ENCODE peak calls at places on chromosomes 4 and X, in ten cellular contexts. One of them, this sample, is unnamed.

GRCh38 chrX:151458824-151459223 is 61.8 kb downstream of the VMA21 start:
- DNase-seq in colonic mucosa: no peak
- DNase-seq in EL: peak; percentile 28
- DNase-seq in fibroblast of mammary gland: no peak
- DNase-seq in activated CD8-positive, alpha-beta T cell treated with anti-CD3 and anti-CD28 coated beads for 36 hours: no peak
- DNase-seq in H54: no peak
- DNase-seq in T-helper 1 cell: no peak
- DNase-seq in AG10803: no peak
- DNase-seq in naive thymus-derived CD8-positive, alpha-beta T cell: no peak
- DNase-seq in Caki2: no peak
- DNase-seq in this sample: peak; percentile 38

GRCh38 chrX:355329-356050 is 31.2 kb downstream of the PPP2R3B start:
- DNase-seq in activated CD8-positive, alpha-beta T cell treated with anti-CD3 and anti-CD28 coated beads for 36 hours: no peak
- DNase-seq in Caki2: no peak
- DNase-seq in AG10803: no peak
- DNase-seq in fibroblast of mammary gland: no peak
- DNase-seq in EL: no peak
- DNase-seq in naive thymus-derived CD8-positive, alpha-beta T cell: no peak
- DNase-seq in H54: no peak
- DNase-seq in colonic mucosa: no peak
- DNase-seq in T-helper 1 cell: no peak
- DNase-seq in this sample: no peak

GRCh38 chrX:148120151-148120550 is 139.0 kb downstream of the FMR1NB start:
- DNase-seq in AG10803: no peak
- DNase-seq in EL: no peak
- DNase-seq in fibroblast of mammary gland: no peak
- DNase-seq in naive thymus-derived CD8-positive, alpha-beta T cell: no peak
- DNase-seq in Caki2: no peak
- DNase-seq in activated CD8-positive, alpha-beta T cell treated with anti-CD3 and anti-CD28 coated beads for 36 hours: no peak
- DNase-seq in H54: no peak
- DNase-seq in colonic mucosa: no peak
- DNase-seq in T-helper 1 cell: no peak
- DNase-seq in this sample: no peak

GRCh38 chr4:90127223-90127705 is at the start of gene CCSER1:
- DNase-seq in Caki2: peak; percentile 84
- DNase-seq in naive thymus-derived CD8-positive, alpha-beta T cell: no peak
- DNase-seq in fibroblast of mammary gland: peak; percentile 7
- DNase-seq in activated CD8-positive, alpha-beta T cell treated with anti-CD3 and anti-CD28 coated beads for 36 hours: peak; percentile 33
- DNase-seq in EL: no peak
- DNase-seq in AG10803: peak; percentile 15
- DNase-seq in T-helper 1 cell: peak; percentile 23
- DNase-seq in H54: no peak
- DNase-seq in colonic mucosa: peak; percentile 80
- DNase-seq in this sample: peak; percentile 47

GRCh38 chrX:120751683-120752082 is 121.8 kb upstream of the C1GALT1C1 start:
- DNase-seq in colonic mucosa: no peak
- DNase-seq in T-helper 1 cell: no peak
- DNase-seq in Caki2: no peak
- DNase-seq in fibroblast of mammary gland: no peak
- DNase-seq in H54: no peak
- DNase-seq in naive thymus-derived CD8-positive, alpha-beta T cell: no peak
- DNase-seq in activated CD8-positive, alpha-beta T cell treated with anti-CD3 and anti-CD28 coated beads for 36 hours: no peak
- DNase-seq in EL: no peak
- DNase-seq in AG10803: no peak
- DNase-seq in this sample: no peak

GRCh38 chr4:3077796-3078195 is 3.3 kb downstream of the HTT start:
- DNase-seq in AG10803: no peak
- DNase-seq in colonic mucosa: no peak
- DNase-seq in activated CD8-positive, alpha-beta T cell treated with anti-CD3 and anti-CD28 coated beads for 36 hours: no peak
- DNase-seq in naive thymus-derived CD8-positive, alpha-beta T cell: no peak
- DNase-seq in T-helper 1 cell: peak; percentile 34
- DNase-seq in Caki2: no peak
- DNase-seq in H54: no peak
- DNase-seq in EL: no peak
- DNase-seq in fibroblast of mammary gland: no peak
- DNase-seq in this sample: no peak

GRCh38 chr4:184396001-184396400 is 78.3 kb downstream of the IRF2 start:
- DNase-seq in colonic mucosa: no peak
- DNase-seq in fibroblast of mammary gland: no peak
- DNase-seq in AG10803: no peak
- DNase-seq in activated CD8-positive, alpha-beta T cell treated with anti-CD3 and anti-CD28 coated beads for 36 hours: no peak
- DNase-seq in Caki2: peak; percentile 78
- DNase-seq in naive thymus-derived CD8-positive, alpha-beta T cell: no peak
- DNase-seq in T-helper 1 cell: no peak
- DNase-seq in H54: no peak
- DNase-seq in EL: no peak
- DNase-seq in this sample: no peak

GRCh38 chr4:183636923-183637322 is 22.1 kb downstream of the RWDD4 start:
- DNase-seq in H54: no peak
- DNase-seq in fibroblast of mammary gland: no peak
- DNase-seq in Caki2: no peak
- DNase-seq in AG10803: no peak
- DNase-seq in colonic mucosa: peak; percentile 36
- DNase-seq in naive thymus-derived CD8-positive, alpha-beta T cell: no peak
- DNase-seq in EL: no peak
- DNase-seq in T-helper 1 cell: no peak
- DNase-seq in activated CD8-positive, alpha-beta T cell treated with anti-CD3 and anti-CD28 coated beads for 36 hours: no peak
- DNase-seq in this sample: no peak

GRCh38 chr4:182434720-182435119 is 191.5 kb downstream of the TENM3 start:
- DNase-seq in H54: no peak
- DNase-seq in Caki2: no peak
- DNase-seq in T-helper 1 cell: no peak
- DNase-seq in fibroblast of mammary gland: no peak
- DNase-seq in activated CD8-positive, alpha-beta T cell treated with anti-CD3 and anti-CD28 coated beads for 36 hours: no peak
- DNase-seq in AG10803: no peak
- DNase-seq in naive thymus-derived CD8-positive, alpha-beta T cell: no peak
- DNase-seq in EL: no peak
- DNase-seq in colonic mucosa: no peak
- DNase-seq in this sample: no peak

GRCh38 chr4:76752911-76753494 is 144.9 kb downstream of the SOWAHB start:
- DNase-seq in colonic mucosa: no peak
- DNase-seq in AG10803: peak; percentile 100
- DNase-seq in H54: peak; percentile 65
- DNase-seq in activated CD8-positive, alpha-beta T cell treated with anti-CD3 and anti-CD28 coated beads for 36 hours: no peak
- DNase-seq in EL: peak; percentile 97
- DNase-seq in naive thymus-derived CD8-positive, alpha-beta T cell: no peak
- DNase-seq in T-helper 1 cell: no peak
- DNase-seq in Caki2: peak; percentile 63
- DNase-seq in fibroblast of mammary gland: peak; percentile 100
- DNase-seq in this sample: peak; percentile 80

GRCh38 chrX:120677017-120677652 is 47.3 kb upstream of the C1GALT1C1 start:
- DNase-seq in fibroblast of mammary gland: peak; percentile 57
- DNase-seq in H54: no peak
- DNase-seq in T-helper 1 cell: no peak
- DNase-seq in activated CD8-positive, alpha-beta T cell treated with anti-CD3 and anti-CD28 coated beads for 36 hours: peak; percentile 49
- DNase-seq in EL: no peak
- DNase-seq in Caki2: no peak
- DNase-seq in AG10803: no peak
- DNase-seq in naive thymus-derived CD8-positive, alpha-beta T cell: no peak
- DNase-seq in colonic mucosa: no peak
- DNase-seq in this sample: no peak

GRCh38 chr4:88660446-88661294 is 37.0 kb downstream of the NAP1L5 start:
- DNase-seq in colonic mucosa: peak; percentile 29
- DNase-seq in activated CD8-positive, alpha-beta T cell treated with anti-CD3 and anti-CD28 coated beads for 36 hours: no peak
- DNase-seq in Caki2: peak; percentile 10
- DNase-seq in H54: no peak
- DNase-seq in fibroblast of mammary gland: peak; percentile 95
- DNase-seq in EL: peak; percentile 28
- DNase-seq in AG10803: peak; percentile 77
- DNase-seq in naive thymus-derived CD8-positive, alpha-beta T cell: no peak
- DNase-seq in T-helper 1 cell: no peak
- DNase-seq in this sample: no peak

GRCh38 chrX:105307762-105308161 is 87.3 kb upstream of the TEX13A start:
- DNase-seq in fibroblast of mammary gland: peak; percentile 65
- DNase-seq in AG10803: no peak
- DNase-seq in H54: no peak
- DNase-seq in naive thymus-derived CD8-positive, alpha-beta T cell: no peak
- DNase-seq in EL: no peak
- DNase-seq in colonic mucosa: no peak
- DNase-seq in activated CD8-positive, alpha-beta T cell treated with anti-CD3 and anti-CD28 coated beads for 36 hours: no peak
- DNase-seq in Caki2: no peak
- DNase-seq in T-helper 1 cell: no peak
- DNase-seq in this sample: no peak

GRCh38 chr4:138952405-138952804 is 63.2 kb upstream of the NOCT start:
- DNase-seq in H54: peak; percentile 8
- DNase-seq in AG10803: peak; percentile 48
- DNase-seq in fibroblast of mammary gland: peak; percentile 19
- DNase-seq in Caki2: no peak
- DNase-seq in EL: peak; percentile 9
- DNase-seq in activated CD8-positive, alpha-beta T cell treated with anti-CD3 and anti-CD28 coated beads for 36 hours: peak; percentile 58
- DNase-seq in colonic mucosa: no peak
- DNase-seq in T-helper 1 cell: no peak
- DNase-seq in naive thymus-derived CD8-positive, alpha-beta T cell: no peak
- DNase-seq in this sample: no peak

GRCh38 chrX:151174581-151175282 is 1.7 kb upstream of the GPR50 start:
- DNase-seq in Caki2: no peak
- DNase-seq in colonic mucosa: no peak
- DNase-seq in EL: no peak
- DNase-seq in T-helper 1 cell: no peak
- DNase-seq in AG10803: no peak
- DNase-seq in naive thymus-derived CD8-positive, alpha-beta T cell: no peak
- DNase-seq in activated CD8-positive, alpha-beta T cell treated with anti-CD3 and anti-CD28 coated beads for 36 hours: no peak
- DNase-seq in fibroblast of mammary gland: no peak
- DNase-seq in H54: no peak
- DNase-seq in this sample: no peak

GRCh38 chr4:14744346-14744745 is 257.9 kb upstream of the CPEB2 start:
- DNase-seq in naive thymus-derived CD8-positive, alpha-beta T cell: no peak
- DNase-seq in Caki2: no peak
- DNase-seq in EL: no peak
- DNase-seq in T-helper 1 cell: no peak
- DNase-seq in colonic mucosa: no peak
- DNase-seq in H54: no peak
- DNase-seq in activated CD8-positive, alpha-beta T cell treated with anti-CD3 and anti-CD28 coated beads for 36 hours: no peak
- DNase-seq in AG10803: no peak
- DNase-seq in fibroblast of mammary gland: no peak
- DNase-seq in this sample: no peak

GRCh38 chr4:5152521-5152920 is 101.2 kb downstream of the STK32B start:
- DNase-seq in EL: no peak
- DNase-seq in AG10803: no peak
- DNase-seq in Caki2: no peak
- DNase-seq in naive thymus-derived CD8-positive, alpha-beta T cell: no peak
- DNase-seq in H54: no peak
- DNase-seq in T-helper 1 cell: no peak
- DNase-seq in colonic mucosa: no peak
- DNase-seq in activated CD8-positive, alpha-beta T cell treated with anti-CD3 and anti-CD28 coated beads for 36 hours: no peak
- DNase-seq in fibroblast of mammary gland: no peak
- DNase-seq in this sample: no peak

GRCh38 chr4:179530953-179531352 is 2088.7 kb upstream of the AGA start:
- DNase-seq in H54: no peak
- DNase-seq in fibroblast of mammary gland: no peak
- DNase-seq in T-helper 1 cell: no peak
- DNase-seq in Caki2: no peak
- DNase-seq in EL: no peak
- DNase-seq in AG10803: no peak
- DNase-seq in naive thymus-derived CD8-positive, alpha-beta T cell: no peak
- DNase-seq in activated CD8-positive, alpha-beta T cell treated with anti-CD3 and anti-CD28 coated beads for 36 hours: no peak
- DNase-seq in colonic mucosa: no peak
- DNase-seq in this sample: no peak

GRCh38 chr4:133147922-133148689 is 988 bp upstream of the PCDH10 start:
- DNase-seq in EL: peak; percentile 51
- DNase-seq in Caki2: peak; percentile 50
- DNase-seq in naive thymus-derived CD8-positive, alpha-beta T cell: no peak
- DNase-seq in fibroblast of mammary gland: peak; percentile 21
- DNase-seq in activated CD8-positive, alpha-beta T cell treated with anti-CD3 and anti-CD28 coated beads for 36 hours: no peak
- DNase-seq in AG10803: peak; percentile 9
- DNase-seq in colonic mucosa: no peak
- DNase-seq in H54: no peak
- DNase-seq in T-helper 1 cell: no peak
- DNase-seq in this sample: no peak

GRCh38 chrX:119015407-119016242 is 41.2 kb downstream of the LONRF3 start:
- DNase-seq in T-helper 1 cell: peak; percentile 43
- DNase-seq in H54: peak; percentile 38
- DNase-seq in activated CD8-positive, alpha-beta T cell treated with anti-CD3 and anti-CD28 coated beads for 36 hours: peak; percentile 58
- DNase-seq in AG10803: peak; percentile 61
- DNase-seq in colonic mucosa: no peak
- DNase-seq in fibroblast of mammary gland: peak; percentile 90
- DNase-seq in Caki2: peak; percentile 77
- DNase-seq in EL: peak; percentile 91
- DNase-seq in naive thymus-derived CD8-positive, alpha-beta T cell: no peak
- DNase-seq in this sample: peak; percentile 54

GRCh38 chr4:173330590-173330989 is 3.6 kb downstream of the HMGB2 start:
- DNase-seq in colonic mucosa: no peak
- DNase-seq in fibroblast of mammary gland: no peak
- DNase-seq in T-helper 1 cell: no peak
- DNase-seq in activated CD8-positive, alpha-beta T cell treated with anti-CD3 and anti-CD28 coated beads for 36 hours: no peak
- DNase-seq in naive thymus-derived CD8-positive, alpha-beta T cell: no peak
- DNase-seq in EL: no peak
- DNase-seq in AG10803: no peak
- DNase-seq in Caki2: no peak
- DNase-seq in H54: no peak
- DNase-seq in this sample: no peak

GRCh38 chr4:174496631-174497442 is 25.5 kb downstream of the HPGD start:
- DNase-seq in H54: no peak
- DNase-seq in naive thymus-derived CD8-positive, alpha-beta T cell: no peak
- DNase-seq in colonic mucosa: peak; percentile 87
- DNase-seq in EL: no peak
- DNase-seq in T-helper 1 cell: no peak
- DNase-seq in Caki2: peak; percentile 2
- DNase-seq in activated CD8-positive, alpha-beta T cell treated with anti-CD3 and anti-CD28 coated beads for 36 hours: no peak
- DNase-seq in AG10803: no peak
- DNase-seq in fibroblast of mammary gland: no peak
- DNase-seq in this sample: no peak

GRCh38 chrX:14027511-14028019 is 2.1 kb downstream of the GEMIN8 start:
- DNase-seq in naive thymus-derived CD8-positive, alpha-beta T cell: no peak
- DNase-seq in T-helper 1 cell: peak; percentile 67
- DNase-seq in activated CD8-positive, alpha-beta T cell treated with anti-CD3 and anti-CD28 coated beads for 36 hours: no peak
- DNase-seq in Caki2: peak; percentile 23
- DNase-seq in EL: peak; percentile 59
- DNase-seq in H54: no peak
- DNase-seq in fibroblast of mammary gland: peak; percentile 96
- DNase-seq in colonic mucosa: no peak
- DNase-seq in AG10803: peak; percentile 57
- DNase-seq in this sample: no peak

GRCh38 chr4:14254252-14254651 is 626.7 kb upstream of the BOD1L1 start:
- DNase-seq in naive thymus-derived CD8-positive, alpha-beta T cell: no peak
- DNase-seq in H54: no peak
- DNase-seq in AG10803: peak; percentile 34
- DNase-seq in Caki2: no peak
- DNase-seq in T-helper 1 cell: no peak
- DNase-seq in colonic mucosa: peak; percentile 17
- DNase-seq in EL: peak; percentile 32
- DNase-seq in activated CD8-positive, alpha-beta T cell treated with anti-CD3 and anti-CD28 coated beads for 36 hours: peak; percentile 21
- DNase-seq in fibroblast of mammary gland: peak; percentile 53
- DNase-seq in this sample: peak; percentile 32

GRCh38 chr4:61373901-61374611 is 173.9 kb downstream of the ADGRL3 start:
- DNase-seq in fibroblast of mammary gland: peak; percentile 31
- DNase-seq in naive thymus-derived CD8-positive, alpha-beta T cell: no peak
- DNase-seq in activated CD8-positive, alpha-beta T cell treated with anti-CD3 and anti-CD28 coated beads for 36 hours: no peak
- DNase-seq in Caki2: no peak
- DNase-seq in AG10803: no peak
- DNase-seq in EL: peak; percentile 4
- DNase-seq in H54: no peak
- DNase-seq in T-helper 1 cell: no peak
- DNase-seq in colonic mucosa: no peak
- DNase-seq in this sample: no peak

GRCh38 chr4:169012049-169012448 is 2.0 kb upstream of the CBR4 start:
- DNase-seq in T-helper 1 cell: no peak
- DNase-seq in AG10803: no peak
- DNase-seq in H54: no peak
- DNase-seq in colonic mucosa: no peak
- DNase-seq in Caki2: no peak
- DNase-seq in EL: no peak
- DNase-seq in naive thymus-derived CD8-positive, alpha-beta T cell: no peak
- DNase-seq in activated CD8-positive, alpha-beta T cell treated with anti-CD3 and anti-CD28 coated beads for 36 hours: no peak
- DNase-seq in fibroblast of mammary gland: no peak
- DNase-seq in this sample: no peak

GRCh38 chrX:141903400-141904155 is at the start of gene MAGEC1:
- DNase-seq in activated CD8-positive, alpha-beta T cell treated with anti-CD3 and anti-CD28 coated beads for 36 hours: no peak
- DNase-seq in colonic mucosa: no peak
- DNase-seq in H54: no peak
- DNase-seq in T-helper 1 cell: no peak
- DNase-seq in naive thymus-derived CD8-positive, alpha-beta T cell: no peak
- DNase-seq in Caki2: no peak
- DNase-seq in AG10803: no peak
- DNase-seq in fibroblast of mammary gland: no peak
- DNase-seq in EL: no peak
- DNase-seq in this sample: no peak

GRCh38 chr4:82515705-82516104 is 46.1 kb downstream of the TMEM150C start:
- DNase-seq in EL: peak; percentile 85
- DNase-seq in fibroblast of mammary gland: peak; percentile 78
- DNase-seq in H54: no peak
- DNase-seq in T-helper 1 cell: no peak
- DNase-seq in AG10803: peak; percentile 72
- DNase-seq in Caki2: peak; percentile 65
- DNase-seq in activated CD8-positive, alpha-beta T cell treated with anti-CD3 and anti-CD28 coated beads for 36 hours: no peak
- DNase-seq in naive thymus-derived CD8-positive, alpha-beta T cell: no peak
- DNase-seq in colonic mucosa: no peak
- DNase-seq in this sample: no peak

This sample was measured in ACHN.